ENCODE peak calls at places on chromosomes 16 and 17, in six cellular contexts. K is prostate gland, A is heart left ventricle, X is GM23338, M is astrocyte of the spinal cord, G is DMS153. S is an unnamed sample.
A peak's percentile ranks its signal among the peaks of the same experiment; 100 is the strongest.

GRCh38 chr17:16371742-16372141 is 9.1 kb upstream of the UBB start:
- DNase-seq in K (no peak), A (peak; percentile 31), X (no peak), M (peak; percentile 60), G (no peak), S (no peak)

GRCh38 chr16:6947291-6947690 is 385.4 kb upstream of the RBFOX1 start:
- DNase-seq in K (no peak), A (no peak), X (no peak), M (no peak), G (no peak), S (no peak)

GRCh38 chr17:72383053-72383847 is 262.4 kb downstream of the SOX9 start:
- DNase-seq in K (no peak), A (peak; percentile 37), X (peak; percentile 79), M (no peak), G (no peak), S (no peak)

GRCh38 chr17:69327060-69327831 is at the start of gene ABCA5:
- DNase-seq in K (peak; percentile 90), A (peak; percentile 82), X (peak; percentile 91), M (peak; percentile 87), G (peak; percentile 90), S (peak; percentile 87)

GRCh38 chr17:73564856-73565255 is 79.4 kb downstream of the SDK2 start:
- DNase-seq in K (peak; percentile 75), A (no peak), X (no peak), M (no peak), G (no peak), S (no peak)

GRCh38 chr17:83062818-83063671 is 16.4 kb upstream of the METRNL start:
- DNase-seq in K (no peak), A (no peak), X (no peak), M (no peak), G (no peak), S (no peak)

GRCh38 chr17:8075081-8075480 is 12.4 kb downstream of the ALOX12B start:
- DNase-seq in K (no peak), A (no peak), X (no peak), M (no peak), G (no peak), S (no peak)

GRCh38 chr16:10982430-10983174 is 38.2 kb downstream of the CLEC16A start:
- DNase-seq in K (no peak), A (peak; percentile 32), X (no peak), M (no peak), G (no peak), S (no peak)

S was measured in NCI-H2107.